ENCODE peak calls at places on chromosomes 4 and X, in ten cellular contexts. E is GM04503; S is mucosa of descending colon; D is activated CD8-positive, alpha-beta memory T cell treated with anti-CD3 and anti-CD28 coated beads for 1 hour; C is NCI-H1105 treated with DMSO at 0.1 percent for 48 hours; Q is D341Med; O is GM13976; L is kidney tubule cell; I is GM23248; Z is EL. H is an unnamed sample.

GRCh38 chr4:73409978-73410588 is 6.0 kb downstream of the ALB start:
- DNase-seq in O (no peak), Z (no peak), I (no peak), D (no peak), S (no peak), L (no peak), C (no peak), Q (no peak), E (no peak), H (no peak)

GRCh38 chrX:31279359-31279758 is 207.5 kb upstream of the FTHL17 start:
- DNase-seq in D (no peak), S (no peak), I (peak), L (peak), E (no peak), Q (no peak), Z (peak), O (no peak), C (no peak), H (no peak)

GRCh38 chr4:27791640-27792039 is 931.0 kb downstream of the STIM2 start:
- DNase-seq in C (no peak), L (no peak), Q (no peak), Z (peak), I (peak), S (no peak), O (no peak), D (no peak), E (no peak), H (no peak)

GRCh38 chr4:113921089-113921842 is 58.2 kb downstream of the ARSJ start:
- DNase-seq in L (peak), I (peak), Z (peak), C (no peak), E (no peak), S (no peak), D (no peak), O (no peak), Q (no peak), H (no peak)

GRCh38 chr4:99893991-99894981 is at the start of gene LAMTOR3:
- DNase-seq in O (peak), S (peak), I (peak), D (peak), C (peak), E (peak), Q (peak), L (peak), Z (peak), H (peak)

GRCh38 chr4:6633091-6633906 is 7.2 kb upstream of the MRFAP1 start:
- DNase-seq in Z (peak), O (no peak), D (no peak), E (no peak), I (peak), Q (peak), L (no peak), C (no peak), S (no peak), H (no peak)

GRCh38 chrX:13283512-13283911 is 36.3 kb downstream of the ATXN3L start:
- DNase-seq in C (no peak), O (no peak), Z (no peak), L (peak), E (no peak), S (no peak), I (peak), D (no peak), Q (no peak), H (no peak)

GRCh38 chr4:78019494-78019893 is 37.6 kb upstream of the FRAS1 start:
- DNase-seq in O (no peak), E (no peak), L (no peak), S (no peak), Q (no peak), I (no peak), D (no peak), Z (no peak), C (no peak), H (no peak)

GRCh38 chrX:69948398-69948797 is 101.3 kb downstream of the AWAT2 start:
- DNase-seq in C (no peak), Z (no peak), Q (no peak), D (no peak), I (no peak), E (no peak), S (no peak), L (no peak), O (no peak), H (no peak)

GRCh38 chrX:6778547-6779231 is 243.8 kb upstream of the VCX3A start:
- DNase-seq in E (no peak), O (no peak), L (peak), D (no peak), S (no peak), C (no peak), I (no peak), Q (no peak), Z (no peak), H (no peak)

GRCh38 chr4:5511791-5512190 is 196.6 kb downstream of the EVC2 start:
- DNase-seq in I (peak), S (no peak), L (no peak), Z (peak), D (no peak), C (no peak), Q (no peak), O (no peak), E (peak), H (no peak)

GRCh38 chr4:89769856-89770255 is 67.1 kb downstream of the SNCA start:
- DNase-seq in Z (no peak), E (no peak), Q (no peak), I (no peak), D (no peak), L (no peak), C (no peak), S (no peak), O (no peak), H (no peak)

GRCh38 chr4:182277402-182277801 is 34.2 kb downstream of the TENM3 start:
- DNase-seq in O (no peak), L (no peak), I (no peak), Z (peak), E (peak), Q (no peak), S (no peak), C (no peak), D (no peak), H (no peak)

GRCh38 chr4:111231281-111231680 is 608.4 kb upstream of the PITX2 start:
- DNase-seq in D (no peak), Q (no peak), L (no peak), O (no peak), C (no peak), S (no peak), I (no peak), Z (no peak), E (no peak), H (no peak)

GRCh38 chrX:95058815-95059214 is 1384.8 kb downstream of the FAM133A start:
- DNase-seq in Z (peak), S (no peak), O (no peak), C (no peak), E (peak), D (no peak), L (peak), I (peak), Q (no peak), H (peak)

GRCh38 chrX:124256981-124257380 is 75.5 kb upstream of the TEX13D start:
- DNase-seq in C (no peak), S (no peak), E (no peak), Q (no peak), D (no peak), Z (no peak), L (no peak), I (no peak), O (no peak), H (no peak)

GRCh38 chr4:7832331-7832730 is 107.3 kb downstream of the AFAP1 start:
- DNase-seq in Q (no peak), Z (no peak), D (no peak), L (no peak), E (no peak), I (no peak), S (no peak), O (no peak), C (no peak), H (no peak)

GRCh38 chr4:16411691-16412090 is 185.4 kb upstream of the TAPT1 start:
- DNase-seq in L (no peak), Z (no peak), E (no peak), Q (no peak), I (no peak), C (no peak), O (no peak), S (no peak), D (no peak), H (no peak)

GRCh38 chr4:137961051-137961438 is 281.1 kb downstream of the SLC7A11 start:
- DNase-seq in C (no peak), O (no peak), Q (no peak), D (no peak), I (peak), L (peak), S (no peak), E (peak), Z (peak), H (peak)

GRCh38 chr4:64774626-64775025 is 365.4 kb upstream of the TECRL start:
- DNase-seq in E (no peak), O (no peak), D (no peak), I (no peak), Z (peak), Q (no peak), L (peak), S (no peak), C (no peak), H (no peak)

GRCh38 chrX:84363054-84363453 is 139.2 kb downstream of the HDX start:
- DNase-seq in S (no peak), E (peak), Z (no peak), O (no peak), Q (no peak), L (no peak), I (peak), D (no peak), C (no peak), H (no peak)

GRCh38 chrX:10110984-10111363 is 45.8 kb upstream of the CLCN4 start:
- DNase-seq in I (peak), Q (no peak), S (no peak), C (no peak), O (peak), Z (no peak), D (peak), E (no peak), L (no peak), H (no peak)

GRCh38 chr4:123350191-123350544 is 46.4 kb upstream of the SPRY1 start:
- DNase-seq in L (peak), E (no peak), S (no peak), C (peak), I (no peak), Q (no peak), Z (no peak), O (no peak), D (no peak), H (no peak)

GRCh38 chr4:96097040-96097607 is 257.2 kb downstream of the PDHA2 start:
- DNase-seq in C (no peak), O (no peak), S (no peak), I (no peak), D (no peak), Q (no peak), Z (no peak), L (peak), E (no peak), H (no peak)

GRCh38 chr4:176335421-176335820 is 15.7 kb downstream of the SPCS3 start:
- DNase-seq in E (no peak), L (peak), Q (no peak), Z (peak), S (no peak), I (peak), D (no peak), O (no peak), C (no peak), H (peak)

GRCh38 chrX:48695524-48695875 is 1.0 kb upstream of the SUV39H1 start:
- DNase-seq in S (no peak), D (no peak), L (peak), I (peak), Q (no peak), E (no peak), C (no peak), Z (peak), O (no peak), H (no peak)

GRCh38 chrX:33210156-33210555 is 1.2 kb downstream of the DMD start:
- DNase-seq in Z (no peak), S (no peak), E (no peak), O (no peak), I (no peak), L (no peak), Q (no peak), D (no peak), C (no peak), H (no peak)

GRCh38 chrX:30618160-30618765 is 35.0 kb upstream of the GK start:
- DNase-seq in E (no peak), L (no peak), O (peak), Q (no peak), I (peak), D (no peak), S (no peak), Z (no peak), C (no peak), H (no peak)

GRCh38 chr4:153114771-153115321 is 89.4 kb upstream of the TRIM2 start:
- DNase-seq in S (no peak), C (no peak), D (no peak), Q (no peak), E (peak), O (no peak), Z (peak), I (peak), L (peak), H (peak)

GRCh38 chr4:86358176-86358701 is 1.6 kb downstream of the MAPK10 start:
- DNase-seq in D (no peak), C (no peak), S (no peak), Q (no peak), I (no peak), O (no peak), L (no peak), E (no peak), Z (no peak), H (no peak)

H was measured in AG08396.